ENCODE peak calls at places on chromosome 13, in six cellular contexts. P is thoracic aorta, B is Peyer's patch, M is tibial artery, A is fibroblast of lung, J is IMR-90. Q is an unnamed sample. For H3K4me1 and H3K36me3, the result is how much of the 10 kb centered on the place peaks cover.

GRCh38 chr13:95301947-95302386 is 716 bp upstream of the ABCC4 start:
- DNase-seq in A (peak), M (no peak), B (no peak), J (no peak), P (no peak), Q (no peak)

GRCh38 chr13:99085139-99085845 is 107.4 kb upstream of the DOCK9 start:
- DNase-seq in B (no peak), A (no peak), J (no peak), P (no peak), M (no peak), Q (no peak)

GRCh38 chr13:92384410-92384809 is 842.2 kb upstream of the GPC6 start:
- DNase-seq in B (no peak), M (no peak), A (no peak), J (no peak), P (no peak), Q (no peak)

GRCh38 chr13:23175920-23176319 is 4.9 kb upstream of the SGCG start:
- DNase-seq in A (peak), P (no peak), B (no peak), J (peak), M (no peak), Q (no peak)

GRCh38 chr13:52048516-52048915 is 24.0 kb downstream of the UTP14C start:
- DNase-seq in P (no peak), B (no peak), J (peak), M (no peak), A (peak), Q (no peak)

GRCh38 chr13:98390086-98390697 is 186.7 kb downstream of the STK24 start:
- DNase-seq in J (peak), B (no peak), M (no peak), P (no peak), A (peak), Q (no peak)

GRCh38 chr13:30191491-30192100 is 115.8 kb downstream of the KATNAL1 start:
- DNase-seq in B (peak), P (no peak), J (peak), A (no peak), M (no peak), Q (no peak)

GRCh38 chr13:109717686-109718085 is 68.7 kb downstream of the IRS2 start:
- DNase-seq in M (no peak), J (no peak), P (no peak), A (no peak), B (no peak), Q (no peak)

GRCh38 chr13:100673376-100673830 is 1.2 kb downstream of the TMTC4 start:
- DNase-seq in M (no peak), B (no peak), J (no peak), P (no peak), A (no peak), Q (no peak)

GRCh38 chr13:85430216-85430615 is 369.0 kb downstream of the SLITRK6 start:
- DNase-seq in M (no peak), J (no peak), B (no peak), A (no peak), P (no peak), Q (no peak)

GRCh38 chr13:102035969-102036368 is 365.9 kb downstream of the FGF14 start:
- DNase-seq in A (no peak), B (no peak), P (no peak), J (no peak), M (no peak), Q (no peak)

DNA sequence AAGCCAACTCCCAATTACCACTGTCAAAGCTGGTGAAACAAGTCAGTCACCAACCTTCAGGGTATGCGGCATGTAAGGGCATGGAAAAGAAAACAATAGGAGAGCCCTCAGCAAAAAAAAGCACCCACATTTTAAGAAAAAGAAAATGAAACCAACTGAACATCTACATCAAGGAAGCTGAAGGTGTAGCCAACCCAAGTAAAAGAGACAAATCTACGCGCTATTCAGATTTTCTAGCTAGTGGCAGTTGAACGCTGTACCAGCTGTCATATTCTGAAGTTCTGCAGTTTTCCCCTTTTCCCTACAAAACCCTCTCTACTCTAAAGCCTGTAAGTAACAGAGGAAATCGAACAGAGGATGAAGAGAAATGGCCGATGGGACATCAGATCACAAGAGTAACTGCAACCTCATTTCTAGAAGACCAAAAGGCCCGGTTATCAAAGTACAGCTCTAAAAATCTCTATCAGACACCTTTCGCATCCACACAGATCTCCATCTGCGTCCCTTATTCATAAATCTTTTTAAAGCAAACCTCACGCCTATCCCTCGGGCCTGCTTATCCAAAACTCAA is 1.4 kb downstream of the MYCBP2 start:
- DNase-seq in P (no peak), A (peak), B (no peak), M (no peak), J (no peak), Q (no peak)
- H3K4me1 ChIP-seq in P (under half), A (under half), B (under half), M (under half), J (under half), Q (half or more)

DNA sequence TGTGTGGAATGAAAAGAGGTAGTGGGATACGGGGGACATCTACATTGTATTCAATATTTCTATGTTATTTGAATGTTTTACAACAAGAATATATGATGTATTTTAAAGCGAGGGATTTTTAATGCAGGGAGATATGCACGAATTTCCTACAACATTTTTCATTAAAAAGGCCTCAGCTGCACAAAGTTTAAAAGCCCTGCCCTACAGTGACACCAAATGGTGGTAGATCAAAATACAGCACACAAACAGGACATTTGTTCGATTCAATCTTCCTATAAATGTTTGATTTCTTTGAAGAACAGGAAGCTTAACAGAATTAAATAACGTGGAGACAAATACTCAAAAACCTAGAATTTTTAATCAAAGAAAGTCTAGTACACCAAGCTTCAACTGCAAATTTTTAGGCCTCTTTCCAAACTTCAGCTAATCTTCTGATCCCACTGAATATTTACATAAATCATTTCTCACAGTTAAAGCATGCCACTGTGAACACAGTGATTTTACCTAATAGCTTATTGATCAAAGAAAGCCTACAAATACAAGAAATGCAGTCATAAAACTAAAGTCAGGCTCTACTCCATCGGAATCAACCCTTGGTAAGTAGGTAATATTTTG is 257.2 kb downstream of the DIAPH3 start:
- DNase-seq in J (peak), B (peak), A (peak), M (no peak), P (no peak), Q (no peak)
- TF ChIP-seq CTCF in J (peak), B (peak), A (peak), M (peak), P (peak), Q (peak)

DNA sequence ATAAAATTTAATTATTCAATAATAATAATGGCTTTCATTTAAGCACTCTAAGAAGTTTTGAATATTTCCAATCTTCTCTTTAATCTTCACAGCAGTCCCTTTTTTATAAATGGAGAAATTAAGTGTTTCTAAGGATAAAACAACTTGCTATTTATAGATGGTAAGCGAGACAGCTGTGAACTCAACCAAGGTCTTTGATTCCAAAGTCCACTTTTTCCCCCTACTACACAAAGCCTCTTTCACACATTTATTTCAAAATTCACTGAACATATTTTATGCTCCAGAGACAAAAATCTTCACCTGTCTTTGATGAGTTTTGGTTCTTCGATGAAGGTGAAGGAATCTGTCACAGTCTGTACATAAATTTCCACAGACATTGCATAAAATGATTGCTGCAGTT is 34.4 kb upstream of the FBXL3 start:
- DNase-seq in A (no peak), M (no peak), J (no peak), P (no peak), B (no peak), Q (no peak)
- H3K36me3 ChIP-seq in A (under half), M (half or more), J (under half), P (under half), B (half or more), Q (half or more)

GRCh38 chr13:111533900-111534645 is 213.6 kb downstream of the TEX29 start:
- DNase-seq in B (no peak), J (no peak), A (no peak), M (no peak), P (no peak), Q (no peak)
- H3K4me1 ChIP-seq in B (under half), J (under half), A (under half), M (under half), P (under half), Q (under half)

GRCh38 chr13:24489721-24490120 is 22.9 kb downstream of the PARP4 start:
- DNase-seq in M (no peak), A (no peak), B (no peak), J (no peak), P (no peak), Q (no peak)

GRCh38 chr13:24495151-24495729 is 17.3 kb downstream of the PARP4 start:
- DNase-seq in P (no peak), B (no peak), J (no peak), A (no peak), M (no peak), Q (no peak)

GRCh38 chr13:24493356-24493755 is 19.2 kb downstream of the PARP4 start:
- DNase-seq in M (no peak), B (no peak), A (no peak), P (no peak), J (no peak), Q (no peak)

GRCh38 chr13:24497742-24498141 is 14.8 kb downstream of the PARP4 start:
- DNase-seq in M (no peak), P (no peak), J (no peak), B (no peak), A (no peak), Q (no peak)

DNA sequence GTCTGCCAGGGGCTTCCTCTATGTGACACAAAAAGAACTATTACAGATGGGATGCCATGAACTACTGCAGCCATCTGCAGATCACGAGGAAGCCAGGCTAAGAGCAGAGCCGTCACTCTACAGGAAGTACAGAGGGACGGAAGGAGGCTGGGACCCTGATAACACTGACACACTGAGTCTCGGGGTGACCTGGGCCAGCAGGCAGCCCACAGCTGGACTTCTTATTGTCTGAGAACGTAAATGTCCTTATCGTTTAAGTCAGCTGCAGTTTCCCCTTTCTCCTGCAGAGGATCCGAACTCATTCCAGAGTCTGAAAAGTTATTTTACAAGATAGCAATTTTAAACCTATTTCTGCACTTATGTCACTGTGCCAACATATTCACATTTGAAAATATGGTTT is 20.7 kb downstream of the PARP4 start:
- DNase-seq in P (no peak), A (no peak), M (no peak), B (no peak), J (no peak), Q (no peak)
- TF ChIP-seq CTCF in P (no peak), A (peak), M (no peak), B (no peak), J (no peak), Q (no peak)

Q was measured in psoas muscle.